ENCODE peak calls at places on chromosome 11, in five cellular contexts. I is nucleus accumbens; C is stimulated activated CD4-positive, alpha-beta T cell treated with anti-CD3 and anti-CD28 coated beads, TNF-alpha, amount 100 ng/mL, for 48 hours; S is bronchial epithelial cell; M is substantia nigra. W is an unnamed sample.

GRCh38 chr11:60916669-60917206 is 2.8 kb downstream of the TMEM109 start:
- DNase-seq in S (no peak), C (no peak), I (no peak), M (no peak), W (no peak)

GRCh38 chr11:12537778-12538401 is 136.3 kb upstream of the TEAD1 start:
- DNase-seq in S (no peak), I (no peak), C (no peak), M (no peak), W (no peak)

GRCh38 chr11:115396533-115396932 is 107.7 kb downstream of the CADM1 start:
- DNase-seq in M (no peak), I (no peak), C (no peak), S (no peak), W (no peak)

GRCh38 chr11:66591175-66591574 is 1.7 kb downstream of the CCDC87 start:
- DNase-seq in I (no peak), S (no peak), C (no peak), M (no peak), W (no peak)

GRCh38 chr11:6438979-6439571 is 1.7 kb downstream of the HPX start:
- DNase-seq in S (peak), M (peak), I (peak), C (no peak), W (no peak)

GRCh38 chr11:14336507-14337503 is 22.2 kb downstream of the RRAS2 start:
- DNase-seq in C (no peak), M (no peak), I (no peak), S (peak), W (no peak)

GRCh38 chr11:108498046-108498815 is at the start of gene POGLUT3:
- DNase-seq in I (no peak), M (peak), S (no peak), C (no peak), W (peak)

GRCh38 chr11:128498846-128499245 is 88.5 kb downstream of the ETS1 start:
- DNase-seq in S (no peak), I (no peak), C (no peak), M (no peak), W (no peak)

GRCh38 chr11:2202900-2203439 is 31.4 kb upstream of the TH start:
- DNase-seq in C (no peak), M (no peak), S (no peak), I (no peak), W (peak)

GRCh38 chr11:83310718-83311117 is 24.6 kb upstream of the CCDC90B start:
- DNase-seq in S (peak), C (no peak), I (no peak), M (no peak), W (no peak)

GRCh38 chr11:44417756-44418437 is 108.0 kb upstream of the ALX4 start:
- DNase-seq in M (no peak), S (peak), C (no peak), I (no peak), W (no peak)

GRCh38 chr11:119099707-119100106 is 1.9 kb downstream of the DPAGT1 start:
- DNase-seq in I (no peak), M (no peak), C (no peak), S (no peak), W (no peak)

GRCh38 chr11:86396403-86396802 is 21.7 kb downstream of the CCDC81 start:
- DNase-seq in M (no peak), S (peak), C (no peak), I (no peak), W (no peak)

GRCh38 chr11:44006882-44007495 is 40.8 kb upstream of the ACCSL start:
- DNase-seq in S (no peak), M (no peak), I (no peak), C (no peak), W (no peak)

GRCh38 chr11:119763071-119763715 is 34.2 kb upstream of the NECTIN1 start:
- DNase-seq in S (no peak), M (no peak), C (no peak), I (no peak), W (no peak)

GRCh38 chr11:116580828-116581227 is 192.0 kb downstream of the BUD13 start:
- DNase-seq in S (no peak), M (peak), C (no peak), I (peak), W (no peak)

GRCh38 chr11:132531921-132532320 is 1000.4 kb downstream of the OPCML start:
- DNase-seq in I (no peak), S (no peak), M (no peak), C (no peak), W (no peak)

GRCh38 chr11:69352715-69353325 is 58.9 kb downstream of the MYEOV start:
- DNase-seq in S (peak), M (no peak), I (no peak), C (peak), W (no peak)

GRCh38 chr11:111173221-111173620 is 72.3 kb upstream of the POU2AF2 start:
- DNase-seq in C (no peak), I (no peak), M (no peak), S (no peak), W (no peak)

GRCh38 chr11:3735827-3736226 is 61.5 kb downstream of the NUP98 start:
- DNase-seq in C (no peak), M (no peak), I (no peak), S (no peak), W (no peak)

GRCh38 chr11:64752106-64752970 is 7.4 kb downstream of the PYGM start:
- DNase-seq in I (no peak), S (no peak), M (no peak), C (no peak), W (no peak)

GRCh38 chr11:47071871-47072270 is 104.8 kb downstream of the ARFGAP2 start:
- DNase-seq in S (peak), C (no peak), M (peak), I (no peak), W (no peak)

GRCh38 chr11:111514216-111515031 is at the start of gene HOATZ:
- DNase-seq in S (no peak), I (no peak), C (no peak), M (peak), W (peak)

GRCh38 chr11:103862827-103863213 is 173.6 kb upstream of the DDI1 start:
- DNase-seq in M (no peak), I (no peak), C (no peak), S (no peak), W (no peak)

GRCh38 chr11:24896118-24896835 is 399.4 kb downstream of the LUZP2 start:
- DNase-seq in S (no peak), I (no peak), M (no peak), C (no peak), W (no peak)

GRCh38 chr11:725624-726202 is 19.7 kb downstream of the EPS8L2 start:
- DNase-seq in S (no peak), C (no peak), M (no peak), I (no peak), W (no peak)

GRCh38 chr11:62169448-62169847 is 20.6 kb upstream of the SCGB1D1 start:
- DNase-seq in S (no peak), C (no peak), M (no peak), I (no peak), W (no peak)

GRCh38 chr11:2742201-2742600 is 42.4 kb upstream of the KCNQ1OT1 start:
- DNase-seq in C (no peak), I (no peak), M (no peak), S (no peak), W (peak)

GRCh38 chr11:1002091-1002984 is 34.2 kb downstream of the MUC6 start:
- DNase-seq in M (no peak), S (no peak), C (no peak), I (no peak), W (no peak)

GRCh38 chr11:76347391-76347790 is 33.5 kb downstream of the THAP12 start:
- DNase-seq in M (no peak), C (no peak), S (no peak), I (no peak), W (no peak)